ENCODE peak calls at places on chromosome 18, in four cellular contexts. H is brain microvascular endothelial cell, L is SK-N-SH, Z is NCI-H460. C is an unnamed sample.
A peak's percentile ranks its signal among the peaks of the same experiment; 100 is the strongest.

GRCh38 chr18:77065221-77065981 is 67.2 kb downstream of the MBP start:
- DNase-seq in H (peak; percentile 97), L (no peak), Z (peak; percentile 72), C (no peak)

GRCh38 chr18:78554944-78555608 is 424.5 kb upstream of the SALL3 start:
- DNase-seq in H (no peak), L (no peak), Z (no peak), C (no peak)

GRCh38 chr18:9796933-9797549 is 88.7 kb upstream of the TXNDC2 start:
- DNase-seq in H (no peak), L (peak; percentile 34), Z (no peak), C (peak; percentile 25)

GRCh38 chr18:71443726-71444480 is 1100.2 kb downstream of the CBLN2 start:
- DNase-seq in H (peak; percentile 27), L (no peak), Z (no peak), C (no peak)

GRCh38 chr18:58447342-58448190 is 181.3 kb downstream of the ALPK2 start:
- DNase-seq in H (no peak), L (peak; percentile 45), Z (no peak), C (no peak)

GRCh38 chr18:69031571-69032451 is 233.9 kb downstream of the CCDC102B start:
- DNase-seq in H (no peak), L (peak; percentile 16), Z (no peak), C (no peak)

GRCh38 chr18:34224423-34225217 is at the start of gene NOL4:
- DNase-seq in H (no peak), L (peak; percentile 89), Z (no peak), C (peak; percentile 89)

GRCh38 chr18:24398515-24398914 is 891 bp upstream of the OSBPL1A start:
- DNase-seq in H (peak; percentile 20), L (no peak), Z (no peak), C (no peak)

GRCh38 chr18:23458830-23459529 is 5.9 kb downstream of the RIOK3 start:
- DNase-seq in H (no peak), L (no peak), Z (no peak), C (no peak)

GRCh38 chr18:52670903-52671302 is 330.9 kb downstream of the DCC start:
- DNase-seq in H (peak; percentile 1), L (peak; percentile 37), Z (peak; percentile 4), C (no peak)

GRCh38 chr18:50374753-50375391 is at the start of gene SKA1:
- DNase-seq in H (peak; percentile 85), L (peak; percentile 98), Z (peak; percentile 90), C (peak; percentile 88)

GRCh38 chr18:70423988-70424387 is 135.1 kb downstream of the SOCS6 start:
- DNase-seq in H (no peak), L (no peak), Z (no peak), C (no peak)

GRCh38 chr18:23099621-23100020 is 35.7 kb upstream of the CABLES1 start:
- DNase-seq in H (no peak), L (no peak), Z (no peak), C (no peak)